ENCODE peak calls at places on chromosomes 16 and 17, in seven cellular contexts. C, W, M, Z, P, Y and R are unnamed samples.

GRCh38 chr16:10485698-10486382 is 94.6 kb downstream of the EMP2 start:
- DNase-seq in C (no peak), W (no peak), M (no peak), Z (no peak), P (no peak), Y (no peak), R (no peak)

GRCh38 chr17:47192549-47192948 is 3.5 kb upstream of the CDC27 start:
- DNase-seq in C (no peak), W (no peak), M (no peak), Z (peak), P (no peak), Y (no peak), R (no peak)

GRCh38 chr16:85574672-85575475 is 38.2 kb upstream of the GSE1 start:
- DNase-seq in C (no peak), W (no peak), M (no peak), Z (peak), P (no peak), Y (no peak), R (no peak)

GRCh38 chr17:62984801-62985200 is 18.8 kb downstream of the TANC2 start:
- DNase-seq in C (no peak), W (no peak), M (no peak), Z (no peak), P (no peak), Y (no peak), R (no peak)

GRCh38 chr17:3909257-3909656 is 7.0 kb downstream of the P2RX1 start:
- DNase-seq in C (no peak), W (no peak), M (no peak), Z (no peak), P (no peak), Y (no peak), R (no peak)

GRCh38 chr16:57708168-57708567 is 13.6 kb downstream of the DRC7 start:
- DNase-seq in C (no peak), W (no peak), M (no peak), Z (no peak), P (no peak), Y (no peak), R (no peak)

GRCh38 chr16:66673691-66674090 is 22.9 kb downstream of the CMTM4 start:
- DNase-seq in C (no peak), W (no peak), M (no peak), Z (no peak), P (no peak), Y (no peak), R (no peak)

GRCh38 chr17:35731239-35731931 is at the start of gene RASL10B:
- DNase-seq in C (peak), W (peak), M (peak), Z (peak), P (peak), Y (peak), R (peak)

GRCh38 chr16:67993207-67994036 is 5.9 kb downstream of the DPEP2 start:
- DNase-seq in C (peak), W (peak), M (peak), Z (peak), P (peak), Y (peak), R (peak)

GRCh38 chr16:48001306-48001885 is 154.4 kb downstream of the ABCC12 start:
- DNase-seq in C (no peak), W (no peak), M (no peak), Z (no peak), P (no peak), Y (no peak), R (no peak)

GRCh38 chr17:71505981-71506380 is 614.8 kb upstream of the SOX9 start:
- DNase-seq in C (no peak), W (no peak), M (no peak), Z (no peak), P (no peak), Y (no peak), R (no peak)

DNA sequence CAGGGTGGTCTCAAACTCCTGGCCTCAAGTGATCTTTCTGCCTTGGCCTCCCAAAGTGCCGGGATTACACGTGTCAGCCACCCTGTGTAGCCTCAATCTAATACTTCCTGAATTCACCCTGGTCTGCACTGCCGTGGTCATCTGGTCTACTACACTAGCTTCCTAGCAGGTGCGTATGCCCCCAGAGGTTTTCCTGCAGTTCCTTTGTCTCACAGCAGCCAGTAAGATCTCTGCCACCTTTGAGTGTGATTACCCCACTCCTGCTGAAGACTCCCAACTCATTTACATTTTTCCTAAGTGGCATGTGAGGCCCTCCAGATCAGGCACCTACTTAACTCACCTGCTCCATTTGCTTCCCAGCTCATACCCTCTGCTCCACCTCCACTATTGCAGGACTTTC is 5.1 kb upstream of the DDX19A start:
- DNase-seq in C (no peak), W (no peak), M (no peak), Z (no peak), P (no peak), Y (no peak), R (no peak)
- H3K27ac ChIP-seq in C (no peak), W (no peak), M (no peak), Z (no peak), P (peak), Y (no peak), R (no peak)

DNA sequence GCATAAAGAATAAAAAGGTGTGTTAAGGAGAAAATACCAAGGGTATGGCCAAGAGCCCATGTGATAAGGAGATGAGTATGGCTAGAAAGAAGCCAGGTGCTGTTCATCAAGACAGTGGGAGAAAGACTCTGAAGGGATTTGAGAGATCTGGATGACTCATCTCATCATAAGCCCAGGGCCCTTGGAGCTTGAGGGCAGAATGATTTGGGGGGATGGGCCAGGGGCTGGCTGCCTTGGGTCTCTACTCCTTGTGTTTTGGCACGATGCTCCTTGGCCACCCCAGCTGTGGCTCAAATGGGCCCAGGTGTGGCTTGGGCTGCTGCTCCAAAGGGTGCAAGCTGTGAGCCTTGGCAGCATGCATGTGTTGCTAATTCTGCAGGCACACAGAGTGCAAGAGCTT is 14.5 kb upstream of the TNFRSF13B start:
- DNase-seq in C (no peak), W (no peak), M (no peak), Z (no peak), P (no peak), Y (no peak), R (no peak)
- H3K27ac ChIP-seq in C (no peak), W (no peak), M (no peak), Z (no peak), P (no peak), Y (no peak), R (no peak)

GRCh38 chr17:32805029-32805976 is 71.6 kb downstream of the MYO1D start:
- DNase-seq in C (no peak), W (no peak), M (no peak), Z (no peak), P (no peak), Y (no peak), R (no peak)

GRCh38 chr17:32807577-32807976 is 69.3 kb downstream of the MYO1D start:
- DNase-seq in C (no peak), W (no peak), M (no peak), Z (no peak), P (no peak), Y (no peak), R (no peak)

GRCh38 chr17:32803544-32803943 is 73.4 kb downstream of the MYO1D start:
- DNase-seq in C (no peak), W (no peak), M (no peak), Z (no peak), P (no peak), Y (no peak), R (no peak)

GRCh38 chr17:32810690-32811089 is 66.2 kb downstream of the MYO1D start:
- DNase-seq in C (no peak), W (no peak), M (no peak), Z (no peak), P (no peak), Y (no peak), R (no peak)

GRCh38 chr17:32806646-32807045 is 70.3 kb downstream of the MYO1D start:
- DNase-seq in C (no peak), W (no peak), M (no peak), Z (no peak), P (no peak), Y (no peak), R (no peak)
- H3K27ac ChIP-seq in C (no peak), W (no peak), M (no peak), Z (no peak), P (no peak), Y (no peak), R (no peak)

DNA sequence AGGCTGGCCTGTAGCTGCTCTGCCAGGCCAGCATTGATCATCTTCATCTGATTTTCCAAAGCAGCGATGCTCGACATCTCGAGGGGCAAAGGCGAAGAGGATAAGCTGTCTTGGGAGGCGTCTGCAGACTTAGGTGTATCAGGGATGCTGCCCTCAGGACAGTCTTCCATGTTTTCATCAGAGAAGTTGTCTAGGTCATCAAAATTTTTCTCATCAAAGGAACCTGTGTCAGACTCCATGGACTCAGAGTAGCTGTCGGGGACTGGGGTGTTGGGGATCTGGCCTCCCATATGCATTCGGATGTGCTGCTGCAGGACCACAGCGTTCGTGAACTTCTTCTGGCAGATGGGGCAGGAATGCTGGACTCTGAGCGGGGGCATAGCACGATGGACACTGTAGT is 11.5 kb downstream of the SALL1 start:
- DNase-seq in C (no peak), W (no peak), M (no peak), Z (no peak), P (no peak), Y (no peak), R (no peak)
- H3K27ac ChIP-seq in C (no peak), W (no peak), M (no peak), Z (no peak), P (no peak), Y (no peak), R (no peak)

DNA sequence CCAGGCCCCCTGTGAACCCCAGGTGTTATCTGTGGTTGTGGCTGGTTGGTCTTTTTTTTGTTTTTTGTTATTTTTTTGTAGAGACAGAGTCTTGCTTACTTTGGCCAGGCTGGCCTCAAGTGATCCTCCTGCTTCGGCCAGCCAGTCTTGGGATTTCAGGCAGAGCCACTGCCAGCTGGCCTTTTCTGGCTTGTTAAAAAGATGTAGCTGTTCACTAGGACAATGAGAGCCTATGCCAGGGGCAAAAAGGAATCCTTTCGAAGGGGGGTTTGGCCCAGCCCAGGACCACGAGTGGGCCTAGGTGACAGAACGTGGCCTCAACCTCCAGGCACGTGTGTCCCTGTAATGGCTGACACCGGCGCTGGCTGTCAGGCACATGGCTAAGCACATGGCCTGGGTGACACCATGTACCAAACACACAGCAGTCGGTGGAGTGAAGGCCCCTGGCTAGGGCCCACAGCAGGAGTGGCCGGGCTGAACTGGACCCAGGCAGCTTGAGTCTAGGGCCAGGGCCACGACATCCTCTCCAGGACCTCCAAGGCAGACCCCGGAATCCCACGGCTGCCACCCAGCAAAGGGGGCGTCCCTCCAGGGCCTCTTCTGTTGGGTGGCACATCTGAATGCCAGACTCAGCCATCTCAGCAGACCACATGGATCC is 6.9 kb upstream of the SLC38A8 start:
- DNase-seq in C (no peak), W (peak), M (peak), Z (no peak), P (no peak), Y (no peak), R (no peak)
- H3K27ac ChIP-seq in C (no peak), W (no peak), M (no peak), Z (no peak), P (no peak), Y (no peak), R (no peak)

GRCh38 chr17:78176548-78177025 is 8.2 kb downstream of the SYNGR2 start:
- DNase-seq in C (no peak), W (peak), M (peak), Z (no peak), P (peak), Y (peak), R (no peak)
- H3K27ac ChIP-seq in C (no peak), W (peak), M (no peak), Z (no peak), P (no peak), Y (no peak), R (peak)

GRCh38 chr17:54969658-54970572 is 1.4 kb downstream of the STXBP4 start:
- DNase-seq in C (no peak), W (no peak), M (no peak), Z (no peak), P (no peak), Y (no peak), R (no peak)
- H3K27ac ChIP-seq in C (no peak), W (peak), M (peak), Z (peak), P (peak), Y (peak), R (peak)